ENCODE peak calls at places on chromosomes 12 and 14, in nine cellular contexts. O, K, R, B, Z, S, X, N and F are unnamed samples. For H3K36me3 and H3K4me1, the result is how much of the 10 kb centered on the place peaks cover.

GRCh38 chr14:100445436-100446088 is 122.4 kb downstream of the SLC25A47 start:
- DNase-seq in O (no peak), K (no peak), R (no peak), B (no peak), Z (no peak), S (no peak), X (no peak), N (no peak), F (no peak)

GRCh38 chr12:57213763-57214397 is 2.7 kb upstream of the NXPH4 start:
- DNase-seq in O (no peak), K (no peak), R (no peak), B (no peak), Z (no peak), S (no peak), X (no peak), N (no peak), F (no peak)

GRCh38 chr14:93018401-93018800 is 95.5 kb downstream of the CHGA start:
- DNase-seq in O (no peak), K (no peak), R (no peak), B (no peak), Z (no peak), S (no peak), X (no peak), N (no peak), F (no peak)

GRCh38 chr12:26692417-26692816 is 140.6 kb downstream of the ITPR2 start:
- DNase-seq in O (no peak), K (no peak), R (no peak), B (no peak), Z (no peak), S (no peak), X (no peak), N (no peak), F (no peak)

GRCh38 chr12:6391013-6391412 is 7.1 kb downstream of the LTBR start:
- DNase-seq in O (no peak), K (no peak), R (no peak), B (no peak), Z (no peak), S (no peak), X (no peak), N (no peak), F (no peak)

GRCh38 chr12:66197413-66198055 is 8.5 kb downstream of the IRAK3 start:
- DNase-seq in O (no peak), K (no peak), R (no peak), B (no peak), Z (no peak), S (no peak), X (no peak), N (no peak), F (no peak)

GRCh38 chr12:118061011-118061875 is at the start of gene WSB2:
- DNase-seq in O (peak), K (peak), R (no peak), B (peak), Z (no peak), S (peak), X (peak), N (peak), F (peak)

GRCh38 chr14:78612666-78613065 is 442.5 kb downstream of the NRXN3 start:
- DNase-seq in O (no peak), K (no peak), R (no peak), B (no peak), Z (no peak), S (no peak), X (no peak), N (no peak), F (no peak)

GRCh38 chr12:131349397-131350127 is 361.3 kb upstream of the SFSWAP start:
- DNase-seq in O (no peak), K (peak), R (no peak), B (no peak), Z (no peak), S (no peak), X (no peak), N (no peak), F (no peak)

GRCh38 chr12:14986449-14986848 is 13.6 kb downstream of the PDE6H start:
- DNase-seq in O (no peak), K (no peak), R (no peak), B (no peak), Z (no peak), S (no peak), X (no peak), N (no peak), F (no peak)

GRCh38 chr14:29348504-29348903 is 579.1 kb downstream of the PRKD1 start:
- DNase-seq in O (no peak), K (no peak), R (no peak), B (no peak), Z (no peak), S (no peak), X (no peak), N (no peak), F (no peak)

GRCh38 chr12:67942704-67943103 is 46.5 kb upstream of the IFNG-AS1 start:
- DNase-seq in O (no peak), K (no peak), R (no peak), B (no peak), Z (no peak), S (no peak), X (no peak), N (no peak), F (no peak)

GRCh38 chr14:75339059-75339458 is 60.4 kb downstream of the FOS start:
- DNase-seq in O (no peak), K (no peak), R (no peak), B (no peak), Z (no peak), S (no peak), X (no peak), N (no peak), F (no peak)

GRCh38 chr14:75343914-75344313 is 65.3 kb downstream of the FOS start:
- DNase-seq in O (no peak), K (no peak), R (no peak), B (no peak), Z (no peak), S (no peak), X (no peak), N (no peak), F (no peak)

GRCh38 chr14:75340921-75341320 is 62.3 kb downstream of the FOS start:
- DNase-seq in O (peak), K (peak), R (no peak), B (peak), Z (no peak), S (peak), X (no peak), N (peak), F (peak)

GRCh38 chr14:75342762-75343599 is 64.4 kb downstream of the FOS start:
- DNase-seq in O (no peak), K (no peak), R (no peak), B (no peak), Z (peak), S (no peak), X (no peak), N (no peak), F (no peak)

GRCh38 chr14:75341639-75342038 is 63.0 kb downstream of the FOS start:
- DNase-seq in O (no peak), K (no peak), R (no peak), B (no peak), Z (no peak), S (no peak), X (no peak), N (no peak), F (no peak)
- TF ChIP-seq POLR2A in O (no peak), K (no peak), R (no peak), B (no peak), Z (no peak), S (no peak), X (no peak), N (no peak), F (no peak)

GRCh38 chr14:67806228-67806627 is 10.2 kb downstream of the ZFYVE26 start:
- DNase-seq in O (no peak), K (no peak), R (no peak), B (no peak), Z (no peak), S (no peak), X (no peak), N (no peak), F (no peak)
- H3K36me3 ChIP-seq in O (under half), K (under half), R (under half), B (under half), Z (under half), S (half or more), X (under half), N (half or more), F (under half)

GRCh38 chr14:34933301-34933700 is 49.5 kb upstream of the SRP54 start:
- DNase-seq in O (no peak), K (no peak), R (no peak), B (no peak), Z (no peak), S (no peak), X (no peak), N (no peak), F (no peak)
- H3K4me1 ChIP-seq in O (under half), K (under half), R (under half), B (under half), Z (under half), S (under half), X (under half), N (under half), F (under half)

GRCh38 chr14:75005357-75005756 is 2.6 kb downstream of the EIF2B2 start:
- DNase-seq in O (no peak), K (no peak), R (no peak), B (no peak), Z (no peak), S (no peak), X (no peak), N (no peak), F (no peak)

GRCh38 chr14:75002392-75003249 is at the start of gene EIF2B2:
- DNase-seq in O (peak), K (peak), R (peak), B (peak), Z (peak), S (peak), X (peak), N (peak), F (peak)

GRCh38 chr14:75001899-75002298 is 822 bp upstream of the EIF2B2 start:
- DNase-seq in O (no peak), K (no peak), R (no peak), B (no peak), Z (no peak), S (no peak), X (no peak), N (no peak), F (no peak)

GRCh38 chr14:75001261-75001660 is 1.5 kb upstream of the EIF2B2 start:
- DNase-seq in O (no peak), K (no peak), R (no peak), B (no peak), Z (no peak), S (no peak), X (no peak), N (no peak), F (no peak)

GRCh38 chr14:75003250-75004027 is 718 bp downstream of the EIF2B2 start:
- DNase-seq in O (no peak), K (no peak), R (no peak), B (no peak), Z (no peak), S (no peak), X (peak), N (peak), F (no peak)
- TF ChIP-seq POLR2A in O (no peak), K (no peak), R (no peak), B (no peak), Z (no peak), S (no peak), X (no peak), N (no peak), F (no peak)

GRCh38 chr12:97503073-97503472 is 40.5 kb downstream of the RMST start:
- DNase-seq in O (no peak), K (no peak), R (peak), B (no peak), Z (no peak), S (no peak), X (no peak), N (no peak), F (no peak)
- H3K36me3 ChIP-seq in O (under half), K (under half), R (under half), B (under half), Z (under half), S (under half), X (under half), N (under half), F (under half)